ENCODE peak calls at places on chromosome 9, in five cellular contexts. G is pancreas; L is CD8-positive, alpha-beta memory T cell; Y is H1; S is PC-9. C is an unnamed sample. For H3K36me3, the result is how much of the 10 kb centered on the place peaks cover.

GRCh38 chr9:3903273-3903672 is 377.5 kb upstream of the RFX3 start:
- DNase-seq in G (no peak), S (no peak), Y (no peak), L (no peak), C (no peak)

GRCh38 chr9:101566904-101567724 is 27.7 kb downstream of the PPP3R2 start:
- DNase-seq in L (no peak), Y (no peak), G (no peak), S (no peak), C (no peak)

GRCh38 chr9:19939890-19940289 is 151.1 kb upstream of the SLC24A2 start:
- DNase-seq in L (no peak), S (no peak), Y (no peak), G (no peak), C (no peak)

GRCh38 chr9:138025908-138026307 is 148.3 kb downstream of the CACNA1B start:
- DNase-seq in G (no peak), Y (no peak), S (no peak), L (no peak), C (no peak)

GRCh38 chr9:11946521-11946920 is 746.7 kb upstream of the TYRP1 start:
- DNase-seq in L (no peak), Y (no peak), G (no peak), S (no peak), C (no peak)

GRCh38 chr9:36877239-36877638 is 156.8 kb downstream of the PAX5 start:
- DNase-seq in L (no peak), Y (no peak), S (no peak), G (peak), C (no peak)

GRCh38 chr9:132181796-132182521 is 20.1 kb downstream of the NTNG2 start:
- DNase-seq in L (no peak), Y (no peak), S (no peak), G (no peak), C (no peak)

GRCh38 chr9:77735515-77735914 is 87.4 kb upstream of the GNA14 start:
- DNase-seq in L (no peak), Y (no peak), G (no peak), S (no peak), C (no peak)

GRCh38 chr9:82621446-82621845 is 441.5 kb downstream of the RASEF start:
- DNase-seq in G (no peak), Y (no peak), S (no peak), L (no peak), C (no peak)

GRCh38 chr9:78668148-78668825 is 371.4 kb downstream of the PSAT1 start:
- DNase-seq in G (no peak), S (peak), Y (no peak), L (no peak), C (no peak)

GRCh38 chr9:38699337-38699736 is 20.6 kb downstream of the FAM240B start:
- DNase-seq in Y (no peak), L (no peak), S (no peak), G (no peak), C (no peak)

GRCh38 chr9:35112257-35113020 is 3.2 kb downstream of the ATOSB start:
- DNase-seq in L (no peak), S (no peak), G (no peak), Y (no peak), C (peak)
- H3K4me3 ChIP-seq in L (peak), S (no peak), G (no peak), Y (no peak), C (peak)

DNA sequence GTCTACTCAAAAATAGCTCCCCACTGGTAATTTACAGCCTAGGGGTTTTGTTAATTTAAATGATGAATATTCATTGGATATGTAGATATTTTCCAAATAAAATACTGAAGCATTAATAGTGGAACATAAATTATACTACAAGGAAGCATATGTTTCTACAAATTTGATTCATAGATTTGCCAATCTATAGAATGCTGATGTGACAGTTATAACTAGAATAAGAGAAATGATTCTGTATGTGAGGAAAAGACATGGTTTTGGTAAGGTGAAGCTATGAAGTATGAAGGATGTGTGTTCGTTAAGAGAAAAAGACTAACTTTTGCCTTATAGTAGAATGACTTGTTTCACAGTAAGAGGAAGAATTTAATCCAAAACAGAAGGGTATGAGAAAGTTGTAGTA is 61.3 kb downstream of the IARS1 start:
- DNase-seq in Y (no peak), S (no peak), L (no peak), G (no peak), C (no peak)
- H3K36me3 ChIP-seq in Y (under half), S (under half), L (under half), G (under half), C (under half)

GRCh38 chr9:135889564-135890189 is 17.7 kb downstream of the CAMSAP1 start:
- DNase-seq in L (no peak), G (no peak), S (no peak), Y (no peak), C (no peak)
- H3K4me3 ChIP-seq in L (no peak), G (no peak), S (no peak), Y (no peak), C (no peak)

GRCh38 chr9:74556685-74557084 is 59.5 kb downstream of the RORB start:
- DNase-seq in Y (no peak), G (no peak), L (no peak), S (no peak), C (no peak)
- H3K36me3 ChIP-seq in Y (under half), G (under half), L (under half), S (under half), C (under half)

DNA sequence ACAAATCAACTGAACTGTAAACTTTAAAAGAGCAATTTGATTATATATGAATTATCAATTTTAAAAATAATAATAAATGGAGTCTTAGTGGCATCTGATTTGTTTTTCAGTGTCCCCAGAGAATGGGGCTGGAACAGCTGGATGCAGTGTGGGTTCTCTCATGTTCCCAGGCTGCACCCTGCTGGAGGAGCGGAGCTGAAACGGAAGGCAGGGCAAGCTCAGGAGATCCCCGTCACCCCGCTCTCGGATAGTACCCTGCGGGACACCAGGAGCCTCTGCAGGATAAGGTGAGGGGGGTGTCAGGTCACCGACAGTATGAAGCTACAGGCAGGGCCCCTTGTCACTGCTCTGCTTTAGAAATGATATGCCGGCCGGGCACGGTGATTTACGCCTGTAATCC is 57.3 kb downstream of the S1PR3 start:
- DNase-seq in S (no peak), G (no peak), Y (peak), L (no peak), C (no peak)
- H3K4me3 ChIP-seq in S (no peak), G (no peak), Y (no peak), L (no peak), C (no peak)

GRCh38 chr9:33023661-33024060 is 1.4 kb upstream of the DNAJA1 start:
- DNase-seq in S (no peak), G (no peak), Y (no peak), L (no peak), C (no peak)

GRCh38 chr9:33022755-33023154 is 2.3 kb upstream of the DNAJA1 start:
- DNase-seq in L (no peak), S (no peak), G (no peak), Y (no peak), C (no peak)

GRCh38 chr9:33017283-33018041 is 7.6 kb upstream of the DNAJA1 start:
- DNase-seq in S (no peak), Y (no peak), L (no peak), G (no peak), C (no peak)

GRCh38 chr9:33022303-33022702 is 2.8 kb upstream of the DNAJA1 start:
- DNase-seq in L (no peak), S (no peak), Y (no peak), G (no peak), C (no peak)

GRCh38 chr9:33019797-33020196 is 5.3 kb upstream of the DNAJA1 start:
- DNase-seq in L (no peak), S (no peak), Y (no peak), G (no peak), C (no peak)
- H3K36me3 ChIP-seq in L (under half), S (under half), Y (under half), G (under half), C (under half)

GRCh38 chr9:69444791-69445190 is 119.8 kb downstream of the ENTREP1 start:
- DNase-seq in Y (no peak), L (no peak), G (no peak), S (peak), C (no peak)

GRCh38 chr9:69444021-69444420 is 119.0 kb downstream of the ENTREP1 start:
- DNase-seq in S (no peak), G (no peak), Y (no peak), L (no peak), C (no peak)

GRCh38 chr9:69442486-69442885 is 117.5 kb downstream of the ENTREP1 start:
- DNase-seq in S (no peak), L (no peak), G (no peak), Y (no peak), C (no peak)

GRCh38 chr9:69446496-69446895 is 121.5 kb downstream of the ENTREP1 start:
- DNase-seq in L (no peak), S (no peak), Y (no peak), G (no peak), C (no peak)

GRCh38 chr9:69443178-69443577 is 118.2 kb downstream of the ENTREP1 start:
- DNase-seq in S (peak), Y (no peak), G (no peak), L (no peak), C (no peak)
- H3K4me3 ChIP-seq in S (no peak), Y (no peak), G (no peak), L (no peak), C (no peak)

GRCh38 chr9:137011907-137012675 is 15.7 kb upstream of the CLIC3 start:
- DNase-seq in L (no peak), S (no peak), Y (no peak), G (no peak), C (no peak)
- H3K36me3 ChIP-seq in L (under half), S (under half), Y (under half), G (under half), C (under half)

GRCh38 chr9:129322022-129322621 is 144.1 kb upstream of the IER5L start:
- DNase-seq in L (no peak), Y (no peak), G (no peak), S (no peak), C (no peak)
- H3K4me3 ChIP-seq in L (no peak), Y (no peak), G (no peak), S (no peak), C (peak)

C was measured in thoracic aorta.